ENCODE peak calls at places on chromosome 7, in five cellular contexts. One of them, this sample, is unnamed.

GRCh38 chr7:101817930-101818698 is 688 bp downstream of the CUX1 start:
- DNase-seq in CD8-positive, alpha-beta T cell: no peak
- DNase-seq in cardiac muscle cell: peak
- DNase-seq in neural progenitor cell: no peak
- DNase-seq in A549: no peak
- DNase-seq in this sample: no peak

GRCh38 chr7:73520673-73521635 is 1.1 kb downstream of the BAZ1B start:
- DNase-seq in cardiac muscle cell: peak
- DNase-seq in CD8-positive, alpha-beta T cell: no peak
- DNase-seq in A549: peak
- DNase-seq in neural progenitor cell: peak
- DNase-seq in this sample: no peak

GRCh38 chr7:116271980-116272886 is 61.9 kb downstream of the TES start:
- DNase-seq in A549: peak
- DNase-seq in neural progenitor cell: no peak
- DNase-seq in cardiac muscle cell: peak
- DNase-seq in CD8-positive, alpha-beta T cell: no peak
- DNase-seq in this sample: no peak

GRCh38 chr7:145862212-145862611 is 254.4 kb upstream of the CNTNAP2 start:
- DNase-seq in neural progenitor cell: no peak
- DNase-seq in CD8-positive, alpha-beta T cell: no peak
- DNase-seq in cardiac muscle cell: no peak
- DNase-seq in A549: no peak
- DNase-seq in this sample: no peak

GRCh38 chr7:114622189-114622588 is 207.6 kb downstream of the FOXP2 start:
- DNase-seq in cardiac muscle cell: no peak
- DNase-seq in A549: no peak
- DNase-seq in neural progenitor cell: no peak
- DNase-seq in CD8-positive, alpha-beta T cell: no peak
- DNase-seq in this sample: no peak

GRCh38 chr7:157612009-157612663 is 275.3 kb downstream of the DNAJB6 start:
- DNase-seq in cardiac muscle cell: no peak
- DNase-seq in CD8-positive, alpha-beta T cell: no peak
- DNase-seq in neural progenitor cell: no peak
- DNase-seq in A549: no peak
- DNase-seq in this sample: no peak

GRCh38 chr7:31100870-31101269 is 48.8 kb downstream of the ADCYAP1R1 start:
- DNase-seq in A549: no peak
- DNase-seq in neural progenitor cell: no peak
- DNase-seq in cardiac muscle cell: no peak
- DNase-seq in CD8-positive, alpha-beta T cell: no peak
- DNase-seq in this sample: no peak

GRCh38 chr7:157897686-157898085 is 560.9 kb downstream of the DNAJB6 start:
- DNase-seq in cardiac muscle cell: no peak
- DNase-seq in CD8-positive, alpha-beta T cell: no peak
- DNase-seq in A549: no peak
- DNase-seq in neural progenitor cell: peak
- DNase-seq in this sample: no peak

GRCh38 chr7:143490719-143491306 is 13.1 kb downstream of the TAS2R41 start:
- DNase-seq in cardiac muscle cell: peak
- DNase-seq in A549: peak
- DNase-seq in CD8-positive, alpha-beta T cell: no peak
- DNase-seq in neural progenitor cell: peak
- DNase-seq in this sample: no peak

GRCh38 chr7:25752967-25753791 is 398.8 kb upstream of the NFE2L3 start:
- DNase-seq in cardiac muscle cell: no peak
- DNase-seq in CD8-positive, alpha-beta T cell: no peak
- DNase-seq in A549: no peak
- DNase-seq in neural progenitor cell: peak
- DNase-seq in this sample: no peak

GRCh38 chr7:142009142-142009541 is 13.5 kb downstream of the MGAM start:
- DNase-seq in cardiac muscle cell: no peak
- DNase-seq in neural progenitor cell: no peak
- DNase-seq in A549: no peak
- DNase-seq in CD8-positive, alpha-beta T cell: no peak
- DNase-seq in this sample: no peak

GRCh38 chr7:93133020-93133419 is 15.2 kb downstream of the SAMD9L start:
- DNase-seq in A549: no peak
- DNase-seq in cardiac muscle cell: no peak
- DNase-seq in CD8-positive, alpha-beta T cell: no peak
- DNase-seq in neural progenitor cell: no peak
- DNase-seq in this sample: no peak

DNA sequence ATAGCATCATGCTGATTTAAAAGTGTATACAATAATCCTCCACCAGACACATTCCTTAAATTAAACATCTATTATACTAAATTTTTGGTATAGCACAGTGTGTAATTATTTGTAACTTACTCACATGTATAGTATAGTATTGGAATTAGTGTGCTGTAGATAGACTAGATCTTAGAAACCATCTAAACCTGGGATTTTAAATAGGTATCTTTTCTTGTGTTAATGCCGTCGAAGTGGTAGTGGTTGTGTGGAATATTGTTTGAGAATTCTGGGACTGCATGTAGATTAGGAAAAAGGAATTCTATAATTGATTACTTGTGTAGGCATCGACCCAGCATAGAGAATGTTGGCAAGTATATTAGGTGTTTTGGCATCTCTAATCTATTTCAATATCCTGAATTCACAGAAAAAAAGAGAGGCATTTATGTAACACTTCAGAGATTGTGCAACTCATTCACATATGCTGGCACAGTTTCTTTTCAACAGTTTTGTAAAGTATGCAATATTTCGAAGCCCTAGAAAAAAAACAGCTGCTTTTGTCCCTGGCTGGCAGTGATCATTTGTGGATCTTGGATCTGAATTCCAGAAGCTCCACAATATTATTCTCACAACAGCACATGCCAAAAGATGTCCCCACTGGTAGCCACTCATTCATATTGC is 145.5 kb upstream of the AGR3 start:
- DNase-seq in cardiac muscle cell: peak
- DNase-seq in neural progenitor cell: no peak
- DNase-seq in A549: no peak
- DNase-seq in CD8-positive, alpha-beta T cell: no peak
- DNase-seq in this sample: no peak
- H3K27ac ChIP-seq in cardiac muscle cell: no peak
- H3K27ac ChIP-seq in neural progenitor cell: no peak
- H3K27ac ChIP-seq in A549: no peak
- H3K27ac ChIP-seq in CD8-positive, alpha-beta T cell: no peak
- H3K27ac ChIP-seq in this sample: no peak

DNA sequence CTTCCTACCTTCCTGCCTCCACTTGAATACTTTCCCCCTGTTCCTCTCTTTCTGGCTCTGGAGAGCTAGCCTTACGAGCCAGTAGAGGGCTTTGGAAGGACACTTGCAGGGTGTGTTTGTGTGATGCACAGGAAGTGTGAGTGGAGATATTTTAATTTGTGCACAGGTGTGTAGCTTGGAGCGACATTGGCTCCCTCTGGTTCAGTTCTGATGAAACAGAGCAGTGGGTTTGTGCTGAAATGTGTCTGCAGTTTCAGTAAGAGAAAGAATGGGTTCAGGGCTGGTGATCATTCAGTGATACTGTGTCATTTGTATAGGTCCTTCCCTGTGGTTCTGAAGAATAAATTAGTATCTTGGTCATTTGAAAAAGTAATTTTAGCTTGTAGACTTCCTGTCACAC is 86.9 kb downstream of the SND1 start:
- DNase-seq in CD8-positive, alpha-beta T cell: no peak
- DNase-seq in cardiac muscle cell: no peak
- DNase-seq in A549: no peak
- DNase-seq in neural progenitor cell: no peak
- DNase-seq in this sample: no peak
- H3K27ac ChIP-seq in CD8-positive, alpha-beta T cell: no peak
- H3K27ac ChIP-seq in cardiac muscle cell: no peak
- H3K27ac ChIP-seq in A549: no peak
- H3K27ac ChIP-seq in neural progenitor cell: no peak
- H3K27ac ChIP-seq in this sample: no peak

GRCh38 chr7:105489409-105489808 is 32.7 kb downstream of the PUS7 start:
- DNase-seq in CD8-positive, alpha-beta T cell: no peak
- DNase-seq in A549: no peak
- DNase-seq in cardiac muscle cell: no peak
- DNase-seq in neural progenitor cell: no peak
- DNase-seq in this sample: no peak

GRCh38 chr7:105488219-105488571 is 33.9 kb downstream of the PUS7 start:
- DNase-seq in cardiac muscle cell: no peak
- DNase-seq in neural progenitor cell: no peak
- DNase-seq in CD8-positive, alpha-beta T cell: no peak
- DNase-seq in A549: no peak
- DNase-seq in this sample: no peak

GRCh38 chr7:105493196-105493927 is 28.7 kb downstream of the PUS7 start:
- DNase-seq in neural progenitor cell: no peak
- DNase-seq in CD8-positive, alpha-beta T cell: no peak
- DNase-seq in cardiac muscle cell: no peak
- DNase-seq in A549: no peak
- DNase-seq in this sample: no peak

GRCh38 chr7:105487559-105488218 is 34.4 kb downstream of the PUS7 start:
- DNase-seq in A549: peak
- DNase-seq in CD8-positive, alpha-beta T cell: no peak
- DNase-seq in cardiac muscle cell: peak
- DNase-seq in neural progenitor cell: peak
- DNase-seq in this sample: no peak
- H3K27ac ChIP-seq in A549: peak
- H3K27ac ChIP-seq in CD8-positive, alpha-beta T cell: no peak
- H3K27ac ChIP-seq in cardiac muscle cell: no peak
- H3K27ac ChIP-seq in neural progenitor cell: no peak
- H3K27ac ChIP-seq in this sample: no peak

GRCh38 chr7:14600766-14601367 is 301.7 kb downstream of the DGKB start:
- DNase-seq in cardiac muscle cell: no peak
- DNase-seq in CD8-positive, alpha-beta T cell: no peak
- DNase-seq in A549: no peak
- DNase-seq in neural progenitor cell: no peak
- DNase-seq in this sample: no peak

GRCh38 chr7:14604606-14605005 is 297.9 kb downstream of the DGKB start:
- DNase-seq in A549: no peak
- DNase-seq in CD8-positive, alpha-beta T cell: no peak
- DNase-seq in cardiac muscle cell: no peak
- DNase-seq in neural progenitor cell: no peak
- DNase-seq in this sample: no peak

GRCh38 chr7:14598978-14599377 is 303.6 kb downstream of the DGKB start:
- DNase-seq in CD8-positive, alpha-beta T cell: no peak
- DNase-seq in A549: no peak
- DNase-seq in cardiac muscle cell: peak
- DNase-seq in neural progenitor cell: no peak
- DNase-seq in this sample: no peak

GRCh38 chr7:14606101-14606500 is 296.4 kb downstream of the DGKB start:
- DNase-seq in A549: no peak
- DNase-seq in CD8-positive, alpha-beta T cell: no peak
- DNase-seq in cardiac muscle cell: peak
- DNase-seq in neural progenitor cell: peak
- DNase-seq in this sample: no peak

DNA sequence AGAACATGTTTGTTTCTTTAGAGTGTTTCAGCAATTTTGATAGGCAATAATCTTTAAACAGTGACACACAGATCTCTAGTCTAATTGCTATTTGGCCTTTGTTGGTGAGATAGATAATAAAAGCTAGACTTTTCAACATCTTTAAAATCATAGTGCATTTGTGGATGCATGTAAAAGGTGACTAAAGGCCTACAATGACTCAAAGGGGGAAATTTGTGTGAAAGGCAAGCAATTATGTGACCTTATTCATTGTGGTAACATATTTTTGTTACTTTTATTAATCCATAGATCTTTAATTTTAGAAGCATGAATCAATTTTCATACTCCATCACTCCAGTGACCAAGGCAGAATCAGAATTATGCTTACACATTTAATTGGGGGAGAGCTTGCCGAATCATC is 299.7 kb downstream of the DGKB start:
- DNase-seq in neural progenitor cell: no peak
- DNase-seq in A549: no peak
- DNase-seq in cardiac muscle cell: no peak
- DNase-seq in CD8-positive, alpha-beta T cell: no peak
- DNase-seq in this sample: no peak
- H3K27ac ChIP-seq in neural progenitor cell: no peak
- H3K27ac ChIP-seq in A549: no peak
- H3K27ac ChIP-seq in cardiac muscle cell: no peak
- H3K27ac ChIP-seq in CD8-positive, alpha-beta T cell: no peak
- H3K27ac ChIP-seq in this sample: no peak

GRCh38 chr7:1693419-1693990 is 23.4 kb downstream of the ELFN1 start:
- DNase-seq in CD8-positive, alpha-beta T cell: no peak
- DNase-seq in neural progenitor cell: no peak
- DNase-seq in A549: no peak
- DNase-seq in cardiac muscle cell: no peak
- DNase-seq in this sample: no peak

GRCh38 chr7:1691096-1691495 is 21.0 kb downstream of the ELFN1 start:
- DNase-seq in neural progenitor cell: no peak
- DNase-seq in CD8-positive, alpha-beta T cell: no peak
- DNase-seq in A549: no peak
- DNase-seq in cardiac muscle cell: no peak
- DNase-seq in this sample: no peak

GRCh38 chr7:1692500-1693418 is 22.7 kb downstream of the ELFN1 start:
- DNase-seq in A549: no peak
- DNase-seq in CD8-positive, alpha-beta T cell: no peak
- DNase-seq in cardiac muscle cell: no peak
- DNase-seq in neural progenitor cell: no peak
- DNase-seq in this sample: no peak

GRCh38 chr7:1690359-1690958 is 20.4 kb downstream of the ELFN1 start:
- DNase-seq in CD8-positive, alpha-beta T cell: no peak
- DNase-seq in A549: no peak
- DNase-seq in cardiac muscle cell: no peak
- DNase-seq in neural progenitor cell: no peak
- DNase-seq in this sample: no peak

DNA sequence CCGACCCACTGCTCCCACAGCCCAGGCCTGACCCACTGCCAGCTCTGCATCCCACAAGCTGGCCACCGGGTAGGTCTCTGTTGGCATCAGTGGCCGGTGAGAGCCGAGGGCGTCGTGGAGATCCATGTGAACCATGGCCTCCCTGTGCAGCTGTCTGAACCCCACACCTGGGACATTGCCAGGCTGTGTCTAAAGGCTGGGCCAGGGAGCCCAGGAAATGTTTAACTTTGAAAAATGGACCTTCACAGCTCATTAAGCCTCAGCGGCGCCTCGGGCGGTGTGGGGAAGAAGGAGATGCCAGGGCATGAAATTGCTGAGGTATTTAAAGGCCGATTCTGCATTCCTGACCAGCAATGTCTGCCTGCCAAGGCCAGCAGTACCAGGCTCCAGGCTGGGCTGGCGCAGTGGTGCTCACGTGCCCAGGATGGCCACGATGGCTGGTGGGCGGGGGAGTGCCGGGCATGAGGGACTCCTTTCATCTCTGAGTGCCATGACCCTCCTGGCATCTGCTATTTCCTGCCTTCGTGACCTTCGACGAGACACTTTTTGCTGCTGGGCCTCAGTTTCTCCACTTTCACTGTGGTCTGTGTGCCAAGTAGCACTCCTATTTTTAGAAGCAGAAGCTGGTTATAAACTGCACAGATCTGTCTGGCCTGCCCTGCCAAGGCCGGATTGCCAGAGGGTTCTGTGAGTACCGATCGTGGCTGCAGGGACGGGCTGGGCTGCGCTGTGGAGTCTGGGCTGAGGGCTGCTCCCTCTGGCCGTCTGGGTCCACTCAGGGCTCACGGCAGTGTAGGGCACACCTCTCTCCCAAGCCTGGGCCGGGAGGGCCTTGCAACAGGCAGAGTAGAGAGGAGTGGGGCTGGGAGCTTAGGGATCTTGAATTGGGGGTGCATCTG is 21.8 kb downstream of the ELFN1 start:
- DNase-seq in cardiac muscle cell: no peak
- DNase-seq in CD8-positive, alpha-beta T cell: no peak
- DNase-seq in neural progenitor cell: no peak
- DNase-seq in A549: no peak
- DNase-seq in this sample: no peak
- H3K27ac ChIP-seq in cardiac muscle cell: no peak
- H3K27ac ChIP-seq in CD8-positive, alpha-beta T cell: no peak
- H3K27ac ChIP-seq in neural progenitor cell: no peak
- H3K27ac ChIP-seq in A549: no peak
- H3K27ac ChIP-seq in this sample: no peak

This sample was measured in caudate nucleus.